ENCODE peak calls at places on chromosomes 2 and 18, in five cellular contexts. T is H9, D is GM23248, O is fibroblast of lung, G is OCI-LY7. M is an unnamed sample.

GRCh38 chr2:189580267-189580661 is 322 bp downstream of the SLC40A1 start:
- DNase-seq in G (no peak), O (peak; percentile 26), D (no peak), T (peak; percentile 57), M (peak; percentile 45)

GRCh38 chr2:178125862-178126261 is 13.6 kb downstream of the RBM45 start:
- DNase-seq in G (no peak), D (no peak), O (no peak), T (no peak), M (no peak)

GRCh38 chr2:234916674-234917073 is 35.1 kb upstream of the SH3BP4 start:
- DNase-seq in D (no peak), T (no peak), G (no peak), O (no peak), M (no peak)

GRCh38 chr2:182606728-182607681 is 109.1 kb upstream of the DNAJC10 start:
- DNase-seq in T (no peak), D (no peak), G (no peak), O (no peak), M (no peak)

GRCh38 chr2:108370080-108370479 is 7.7 kb upstream of the SULT1C4 start:
- DNase-seq in G (no peak), T (no peak), O (no peak), D (no peak), M (no peak)

GRCh38 chr18:59665057-59666007 is 31.9 kb downstream of the CCBE1 start:
- DNase-seq in D (peak; percentile 14), T (no peak), G (no peak), O (peak; percentile 85), M (no peak)

GRCh38 chr2:216666461-216667233 is 28.7 kb downstream of the IGFBP5 start:
- DNase-seq in G (peak; percentile 74), D (peak; percentile 70), O (peak; percentile 72), T (peak; percentile 91), M (peak; percentile 84)

GRCh38 chr18:61556862-61557261 is 223.6 kb downstream of the CDH20 start:
- DNase-seq in G (no peak), D (no peak), T (no peak), O (no peak), M (no peak)

GRCh38 chr2:221731432-221731831 is 159.3 kb upstream of the EPHA4 start:
- DNase-seq in D (peak; percentile 4), T (no peak), O (no peak), G (no peak), M (peak; percentile 60)

GRCh38 chr2:199739413-199740110 is 111.4 kb downstream of the FTCDNL1 start:
- DNase-seq in G (peak; percentile 62), O (peak; percentile 74), T (peak; percentile 80), D (peak; percentile 66), M (peak; percentile 83)

GRCh38 chr2:139791330-139791729 is 1011.1 kb upstream of the NXPH2 start:
- DNase-seq in T (no peak), O (no peak), D (no peak), G (no peak), M (no peak)

DNA sequence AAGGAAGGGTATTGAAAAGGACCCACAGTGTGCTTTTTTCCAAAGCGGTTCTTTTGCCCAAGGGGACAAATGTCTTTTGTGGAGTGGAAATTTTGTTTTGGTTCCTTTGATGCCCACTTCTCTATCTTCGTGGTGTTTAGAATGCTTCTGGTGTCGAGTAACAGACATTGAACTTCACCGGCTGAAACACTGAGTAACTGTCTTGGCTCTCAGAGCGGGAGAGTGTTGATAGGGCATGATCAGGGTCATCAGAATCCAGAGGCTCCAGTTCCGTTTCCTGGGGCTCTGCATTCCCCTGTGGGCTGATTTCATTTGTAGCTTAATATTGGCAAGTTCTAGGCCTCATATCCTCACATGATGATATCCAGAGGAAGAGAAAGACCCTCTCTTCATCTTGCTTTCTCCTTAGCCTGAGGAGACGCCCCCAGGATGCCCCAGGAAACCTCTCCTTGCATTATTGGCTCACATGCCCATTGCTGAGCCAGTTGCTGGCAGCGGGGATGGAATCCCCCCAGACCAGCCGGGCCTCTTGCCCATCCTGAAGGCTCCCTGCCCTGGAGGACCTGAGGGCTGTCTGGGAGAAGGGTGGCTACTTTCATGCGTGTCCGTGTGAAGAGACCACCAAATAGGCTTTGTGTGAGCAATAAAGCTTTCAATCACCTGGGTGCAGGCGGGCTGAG is 27.9 kb upstream of the AGFG1 start:
- DNase-seq in G (no peak), D (no peak), T (no peak), O (no peak), M (no peak)
- H2AFZ ChIP-seq in G (no peak overlapping the region), D (peak overlapping the region; percentile 38), T (peak overlapping the region; percentile 23), O (no peak overlapping the region), M (no peak overlapping the region)

DNA sequence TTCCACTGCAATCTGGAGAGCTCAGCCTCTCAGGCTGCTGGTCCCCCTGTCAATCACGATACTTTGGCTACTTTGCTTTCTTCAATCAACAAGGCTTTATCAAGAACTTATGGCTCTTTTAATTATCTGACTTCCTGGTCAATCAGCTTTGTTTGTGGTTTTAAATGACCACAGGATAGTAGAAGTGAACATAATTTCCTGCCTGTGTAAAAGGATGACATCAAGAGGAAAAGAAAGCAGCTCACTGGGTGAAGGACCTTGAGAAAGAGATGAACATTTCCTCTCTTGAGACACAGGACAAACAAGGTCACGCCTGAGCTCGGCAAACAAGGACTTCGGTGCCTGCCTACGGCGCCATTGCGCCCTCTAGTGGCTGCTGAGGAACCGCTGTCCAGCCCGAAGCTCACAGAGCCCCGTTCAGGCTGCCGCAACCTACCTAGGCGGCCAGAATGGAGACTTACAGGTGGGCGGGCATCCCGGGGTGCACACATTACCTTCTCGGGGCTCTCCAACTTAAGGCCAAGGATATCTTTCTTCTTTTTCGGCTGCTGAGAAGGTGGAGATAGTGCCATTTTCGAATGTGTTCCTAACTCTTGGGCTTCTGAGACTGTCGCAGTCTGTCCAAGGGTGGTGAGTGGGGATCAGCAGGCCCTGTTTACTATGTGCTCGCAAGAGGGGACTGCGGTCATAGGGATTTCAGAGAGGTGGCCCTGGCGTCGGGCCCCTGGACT is 54.0 kb downstream of the IL1RL2 start:
- DNase-seq in G (peak; percentile 82), T (peak; percentile 91), O (peak; percentile 99), D (peak; percentile 97), M (peak; percentile 91)
- H3K4me2 ChIP-seq in G (peak overlapping the region; percentile 44), T (no peak overlapping the region), O (peak overlapping the region; percentile 54), D (peak overlapping the region; percentile 83), M (no peak overlapping the region)

GRCh38 chr2:134256961-134257360 is 3.1 kb downstream of the MGAT5 start:
- DNase-seq in T (no peak), O (no peak), G (no peak), D (no peak), M (no peak)
- H3K27ac ChIP-seq in T (no peak overlapping the region), O (no peak overlapping the region), G (peak overlapping the region; percentile 39), D (no peak overlapping the region), M (no peak overlapping the region)

DNA sequence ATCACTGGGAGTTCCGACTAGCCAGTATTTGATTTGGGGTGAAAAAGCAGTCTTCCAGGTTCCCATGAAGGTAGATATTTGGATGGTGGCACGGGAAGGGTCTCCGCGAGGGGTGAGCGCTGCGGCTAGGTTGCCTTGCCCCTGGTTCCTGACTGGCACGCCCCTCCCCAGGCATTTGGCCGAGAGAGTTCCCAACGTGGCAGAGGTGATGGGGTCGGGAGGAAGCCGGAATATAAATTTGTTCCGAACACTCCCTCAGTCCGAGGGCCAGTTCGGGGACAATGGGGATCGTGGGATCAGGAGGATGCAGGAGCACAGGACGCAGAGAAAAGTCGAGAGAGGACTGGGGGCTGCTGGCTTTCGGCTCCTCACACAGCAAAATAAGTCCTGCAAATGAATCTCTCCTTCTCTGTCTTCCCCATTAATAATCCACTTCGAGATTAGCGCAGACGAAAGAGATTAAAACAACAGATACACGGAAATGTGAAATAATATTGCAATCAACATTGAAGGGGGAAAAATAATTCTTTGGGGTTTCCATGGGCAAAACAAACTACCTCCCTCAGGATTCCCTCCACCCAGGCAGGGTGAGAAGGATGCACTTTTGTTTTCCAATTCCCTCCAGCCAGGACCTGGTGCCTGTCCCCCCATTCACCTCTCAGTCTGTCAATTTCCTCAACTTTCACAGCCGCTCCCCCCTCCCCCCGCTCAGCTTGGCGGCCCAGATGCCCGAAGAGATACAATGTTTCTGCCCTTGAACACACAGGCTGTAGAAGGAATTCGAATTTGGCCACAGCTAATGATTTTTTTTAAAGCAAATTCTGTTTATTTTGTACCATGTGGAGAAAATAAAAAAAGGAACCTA is 3.1 kb upstream of the ZEB2 start:
- DNase-seq in D (peak; percentile 41), O (peak; percentile 47), T (peak; percentile 52), G (no peak), M (peak; percentile 60)
- H2AFZ ChIP-seq in D (peak overlapping the region; percentile 83), O (peak overlapping the region; percentile 75), T (no peak overlapping the region), G (peak overlapping the region; percentile 56), M (peak overlapping the region; percentile 34)

DNA sequence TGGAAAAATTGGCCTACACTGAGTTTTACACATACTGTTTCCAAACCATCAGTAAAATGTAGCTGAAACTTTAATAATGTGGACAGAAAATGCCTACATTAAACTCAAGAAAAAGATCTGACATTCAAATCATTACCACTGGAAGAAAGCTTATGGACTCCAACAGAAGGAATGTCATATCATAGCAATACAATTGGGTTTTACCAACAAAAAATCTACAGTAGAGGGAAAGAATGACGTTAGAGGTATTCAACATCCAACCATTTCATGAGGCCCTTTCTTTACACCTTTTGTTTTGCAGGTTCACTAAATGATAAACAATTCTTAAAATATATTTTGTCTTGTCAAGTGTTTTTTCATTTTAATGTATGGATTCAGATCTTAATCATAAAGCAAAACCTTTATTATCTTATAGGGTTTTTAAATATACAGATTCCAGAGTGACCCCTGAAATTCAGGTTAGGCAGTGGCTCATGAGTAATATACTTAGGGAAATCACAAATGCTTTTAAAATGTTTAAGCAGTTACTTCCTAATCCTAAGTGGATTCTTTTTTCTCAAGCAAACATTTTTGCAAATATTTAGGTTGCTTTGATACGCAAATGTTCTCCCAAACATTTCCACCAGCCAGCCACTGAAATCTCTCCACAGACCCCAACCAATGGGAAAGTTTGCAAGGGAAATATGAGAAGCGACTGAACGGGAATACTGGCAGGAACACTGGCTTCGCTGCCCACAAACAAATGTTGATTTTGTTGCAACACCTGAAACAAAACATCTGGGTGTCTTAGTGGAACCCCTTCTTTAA is 168.7 kb downstream of the TCF4 start:
- DNase-seq in O (peak; percentile 78), D (peak; percentile 36), G (no peak), T (no peak), M (peak; percentile 31)
- H3K4me2 ChIP-seq in O (peak overlapping the region; percentile 83), D (peak overlapping the region; percentile 97), G (peak overlapping the region; percentile 96), T (peak overlapping the region; percentile 54), M (peak overlapping the region; percentile 32)

DNA sequence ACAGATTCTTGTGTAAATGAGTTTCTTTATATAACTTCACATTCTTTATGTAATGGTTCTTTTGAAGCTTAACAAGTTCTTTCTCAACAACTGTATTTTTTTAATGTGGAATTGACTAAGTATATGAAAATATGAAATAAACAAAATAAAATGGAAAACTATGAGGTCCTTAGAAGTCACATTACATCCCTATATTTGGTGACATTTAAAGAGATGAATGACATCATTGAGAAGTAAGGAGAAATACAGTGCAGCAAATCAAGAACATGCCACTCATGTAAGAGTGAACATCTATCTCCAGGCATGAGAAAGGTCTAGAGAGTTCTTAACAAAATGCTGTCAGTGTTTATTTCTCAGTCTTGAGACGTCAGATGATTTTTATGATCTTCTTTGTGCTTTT is 39.0 kb upstream of the AAK1 start:
- DNase-seq in O (no peak), T (no peak), G (no peak), D (no peak), M (no peak)
- H3K27ac ChIP-seq in O (no peak overlapping the region), T (no peak overlapping the region), G (no peak overlapping the region), D (no peak overlapping the region), M (no peak overlapping the region)

GRCh38 chr2:208366215-208367132 is 40.1 kb upstream of the PTH2R start:
- DNase-seq in D (no peak), G (peak; percentile 30), O (no peak), T (no peak), M (no peak)
- H2AFZ ChIP-seq in D (no peak overlapping the region), G (peak overlapping the region; percentile 28), O (no peak overlapping the region), T (no peak overlapping the region), M (no peak overlapping the region)